ENCODE peak calls at places on chromosomes 13 and 19, in seven cellular contexts. E is C1 segment of cervical spinal cord; F is myocyte; D is activated naive CD8-positive, alpha-beta T cell treated with anti-CD3 and anti-CD28 coated beads, Interleukin-2, amount 50 U/mL, for 24 hours; R is T-helper 2 cell; H is GOT3; J is ACHN. V is an unnamed sample.

GRCh38 chr13:32669030-32669646 is 82.9 kb downstream of the PDS5B start:
- DNase-seq in H (no peak), D (no peak), J (peak), E (no peak), R (peak), F (peak), V (no peak)

GRCh38 chr13:98014766-98015165 is 61.3 kb downstream of the IPO5 start:
- DNase-seq in F (no peak), R (no peak), D (no peak), J (no peak), H (no peak), E (no peak), V (no peak)

GRCh38 chr13:30972888-30973377 is 40.5 kb downstream of the TEX26 start:
- DNase-seq in H (no peak), D (no peak), J (no peak), E (no peak), F (no peak), R (no peak), V (no peak)

GRCh38 chr13:111490611-111491010 is 170.2 kb downstream of the TEX29 start:
- DNase-seq in R (no peak), F (no peak), H (no peak), J (no peak), E (no peak), D (no peak), V (no peak)

GRCh38 chr13:28678809-28679208 is 19.9 kb downstream of the POMP start:
- DNase-seq in E (no peak), R (no peak), J (no peak), F (no peak), D (no peak), H (no peak), V (no peak)

GRCh38 chr19:14544977-14545715 is 15.8 kb downstream of the TECR start:
- DNase-seq in D (no peak), E (peak), J (no peak), H (no peak), R (no peak), F (peak), V (peak)

GRCh38 chr13:59356607-59357006 is 807.1 kb downstream of the DIAPH3 start:
- DNase-seq in D (no peak), F (peak), R (no peak), E (no peak), H (no peak), J (no peak), V (peak)

GRCh38 chr19:29526730-29527499 is 1.1 kb downstream of the VSTM2B start:
- DNase-seq in H (no peak), E (no peak), D (peak), F (no peak), J (no peak), R (peak), V (no peak)

GRCh38 chr13:72062566-72062965 is 195.6 kb upstream of the DACH1 start:
- DNase-seq in R (peak), E (no peak), D (no peak), H (no peak), F (peak), J (no peak), V (no peak)

GRCh38 chr19:13684021-13684420 is 80.3 kb upstream of the MRI1 start:
- DNase-seq in F (peak), E (no peak), J (no peak), R (no peak), D (no peak), H (no peak), V (no peak)

GRCh38 chr13:46759861-46760260 is 37.1 kb downstream of the ESD start:
- DNase-seq in E (no peak), J (no peak), H (no peak), R (no peak), F (no peak), D (no peak), V (no peak)

GRCh38 chr13:25409938-25410337 is 38.2 kb downstream of the ATP8A2 start:
- DNase-seq in F (peak), H (no peak), J (no peak), E (no peak), R (no peak), D (no peak), V (no peak)

GRCh38 chr19:39297931-39298634 is 1.9 kb downstream of the IFNL1 start:
- DNase-seq in R (peak), H (no peak), J (no peak), F (no peak), D (peak), E (no peak), V (peak)

V was measured in thyroid gland.